ENCODE peak calls at places on chromosomes 1 and 21, in seven cellular contexts. Y is PC-3, Q is OCI-LY7, R is hepatocyte, D is HCT116, G is MM.1S, M is GM23338. Z is an unnamed sample. For H3K9me2, the result is how much of the 10 kb centered on the place peaks cover.

GRCh38 chr1:169858467-169858866 is 35.2 kb downstream of the SCYL3 start:
- DNase-seq in Y (peak), Q (no peak), R (no peak), D (no peak), G (no peak), M (no peak), Z (no peak)

GRCh38 chr1:17128361-17128760 is 9.1 kb upstream of the PADI2 start:
- DNase-seq in Y (peak), Q (peak), R (no peak), D (peak), G (no peak), M (peak), Z (peak)

GRCh38 chr1:11337536-11338350 is 64.7 kb downstream of the UBIAD1 start:
- DNase-seq in Y (peak), Q (peak), R (peak), D (peak), G (peak), M (peak), Z (peak)

GRCh38 chr1:187626056-187626455 is 797.3 kb downstream of the PLA2G4A start:
- DNase-seq in Y (no peak), Q (no peak), R (peak), D (no peak), G (no peak), M (no peak), Z (no peak)

GRCh38 chr1:210588357-210588756 is 259.7 kb downstream of the HHAT start:
- DNase-seq in Y (no peak), Q (no peak), R (no peak), D (no peak), G (no peak), M (no peak), Z (no peak)

GRCh38 chr1:61215676-61216289 is 133.4 kb downstream of the NFIA start:
- DNase-seq in Y (no peak), Q (no peak), R (no peak), D (no peak), G (no peak), M (no peak), Z (no peak)

GRCh38 chr1:119870917-119871486 is 25.3 kb downstream of the ADAM30 start:
- DNase-seq in Y (peak), Q (peak), R (peak), D (peak), G (peak), M (peak), Z (peak)

GRCh38 chr1:245663841-245664240 is 509.1 kb downstream of the KIF26B start:
- DNase-seq in Y (no peak), Q (no peak), R (no peak), D (no peak), G (no peak), M (no peak), Z (no peak)

GRCh38 chr1:9653195-9653782 is 1.8 kb downstream of the PIK3CD start:
- DNase-seq in Y (no peak), Q (peak), R (no peak), D (no peak), G (no peak), M (no peak), Z (no peak)

GRCh38 chr1:20823879-20824278 is 36.8 kb upstream of the HP1BP3 start:
- DNase-seq in Y (no peak), Q (no peak), R (no peak), D (no peak), G (no peak), M (no peak), Z (no peak)

GRCh38 chr1:149978547-149979023 is 31.9 kb downstream of the OTUD7B start:
- DNase-seq in Y (peak), Q (no peak), R (peak), D (no peak), G (no peak), M (no peak), Z (peak)

GRCh38 chr1:102879439-102879993 is 228.8 kb downstream of the COL11A1 start:
- DNase-seq in Y (peak), Q (no peak), R (no peak), D (peak), G (no peak), M (no peak), Z (peak)

GRCh38 chr1:213374369-213374768 is 323.3 kb downstream of the RPS6KC1 start:
- DNase-seq in Y (peak), Q (peak), R (peak), D (peak), G (peak), M (peak), Z (no peak)

GRCh38 chr1:159823401-159823800 is 3.3 kb upstream of the SLAMF8 start:
- DNase-seq in Y (no peak), Q (no peak), R (no peak), D (no peak), G (no peak), M (no peak), Z (no peak)

GRCh38 chr1:101122452-101123166 is 97.0 kb upstream of the DPH5 start:
- DNase-seq in Y (no peak), Q (no peak), R (no peak), D (no peak), G (peak), M (no peak), Z (no peak)

GRCh38 chr1:1521331-1521730 is 9.4 kb downstream of the ATAD3A start:
- DNase-seq in Y (no peak), Q (no peak), R (no peak), D (no peak), G (no peak), M (no peak), Z (no peak)

GRCh38 chr1:37325010-37325409 is 149.4 kb upstream of the ZC3H12A start:
- DNase-seq in Y (no peak), Q (no peak), R (no peak), D (no peak), G (no peak), M (no peak), Z (no peak)

GRCh38 chr1:235652364-235652763 is 2.8 kb upstream of the GNG4 start:
- DNase-seq in Y (no peak), Q (no peak), R (no peak), D (no peak), G (no peak), M (no peak), Z (no peak)

GRCh38 chr1:95246511-95246910 is 12.5 kb downstream of the RWDD3 start:
- DNase-seq in Y (no peak), Q (no peak), R (no peak), D (no peak), G (no peak), M (peak), Z (no peak)

GRCh38 chr1:11227106-11228077 is 35.0 kb downstream of the MTOR start:
- DNase-seq in Y (no peak), Q (peak), R (no peak), D (no peak), G (peak), M (no peak), Z (no peak)

GRCh38 chr1:22096036-22096435 is 43.5 kb downstream of the CDC42 start:
- DNase-seq in Y (peak), Q (no peak), R (no peak), D (no peak), G (no peak), M (no peak), Z (no peak)

GRCh38 chr1:63662056-63662836 is 69.0 kb downstream of the PGM1 start:
- DNase-seq in Y (peak), Q (no peak), R (no peak), D (peak), G (no peak), M (no peak), Z (peak)

GRCh38 chr1:172895050-172895460 is 155.7 kb downstream of the TNFSF18 start:
- DNase-seq in Y (peak), Q (peak), R (no peak), D (no peak), G (peak), M (peak), Z (no peak)

GRCh38 chr1:156540955-156541354 is 31.4 kb downstream of the IQGAP3 start:
- DNase-seq in Y (no peak), Q (no peak), R (no peak), D (no peak), G (no peak), M (no peak), Z (no peak)

GRCh38 chr1:236297161-236297560 is 15.4 kb upstream of the ERO1B start:
- DNase-seq in Y (no peak), Q (no peak), R (no peak), D (no peak), G (no peak), M (no peak), Z (no peak)

GRCh38 chr1:81801032-81801833 is 499 bp downstream of the ADGRL2 start:
- DNase-seq in Y (peak), Q (no peak), R (peak), D (no peak), G (peak), M (peak), Z (peak)

GRCh38 chr1:87404306-87404705 is 75.6 kb downstream of the LMO4 start:
- DNase-seq in Y (peak), Q (no peak), R (no peak), D (no peak), G (no peak), M (no peak), Z (no peak)

GRCh38 chr1:225448146-225448805 is 20.4 kb upstream of the LBR start:
- DNase-seq in Y (no peak), Q (no peak), R (no peak), D (no peak), G (no peak), M (no peak), Z (no peak)

GRCh38 chr1:174036798-174037197 is 14.6 kb upstream of the RC3H1 start:
- DNase-seq in Y (no peak), Q (no peak), R (no peak), D (no peak), G (no peak), M (no peak), Z (no peak)

GRCh38 chr1:161242313-161242712 is 4.3 kb upstream of the NR1I3 start:
- DNase-seq in Y (peak), Q (no peak), R (no peak), D (no peak), G (no peak), M (no peak), Z (no peak)

GRCh38 chr1:206484901-206485300 is 14.6 kb downstream of the IKBKE start:
- DNase-seq in Y (no peak), Q (no peak), R (no peak), D (no peak), G (no peak), M (no peak), Z (no peak)

GRCh38 chr1:206490643-206491421 is 16.5 kb upstream of the RASSF5 start:
- DNase-seq in Y (no peak), Q (no peak), R (no peak), D (no peak), G (no peak), M (no peak), Z (no peak)

GRCh38 chr1:206489980-206490534 is 17.3 kb upstream of the RASSF5 start:
- DNase-seq in Y (peak), Q (peak), R (peak), D (no peak), G (peak), M (peak), Z (peak)

GRCh38 chr1:206486995-206487788 is 16.9 kb downstream of the IKBKE start:
- DNase-seq in Y (no peak), Q (no peak), R (no peak), D (no peak), G (no peak), M (no peak), Z (no peak)

GRCh38 chr1:206487970-206488369 is 17.7 kb downstream of the IKBKE start:
- DNase-seq in Y (no peak), Q (no peak), R (no peak), D (no peak), G (no peak), M (no peak), Z (no peak)
- H3K4me3 ChIP-seq in Y (no peak), Q (no peak), R (no peak), D (no peak), G (no peak), M (no peak), Z (no peak)

GRCh38 chr1:232641507-232641906 is 11.6 kb upstream of the SIPA1L2 start:
- DNase-seq in Y (no peak), Q (no peak), R (no peak), D (no peak), G (no peak), M (no peak), Z (no peak)

GRCh38 chr1:232648316-232648715 is 18.4 kb upstream of the SIPA1L2 start:
- DNase-seq in Y (peak), Q (no peak), R (peak), D (no peak), G (no peak), M (no peak), Z (no peak)

GRCh38 chr1:232644209-232644608 is 14.3 kb upstream of the SIPA1L2 start:
- DNase-seq in Y (no peak), Q (no peak), R (no peak), D (no peak), G (no peak), M (no peak), Z (no peak)

GRCh38 chr1:232643227-232643626 is 13.3 kb upstream of the SIPA1L2 start:
- DNase-seq in Y (peak), Q (no peak), R (no peak), D (no peak), G (no peak), M (no peak), Z (no peak)
- TF ChIP-seq CTCF in Y (peak), Q (no peak), R (no peak), D (no peak), G (no peak), M (peak), Z (no peak)

GRCh38 chr1:44568128-44568900 is 106.0 kb downstream of the TMEM53 start:
- DNase-seq in Y (peak), Q (no peak), R (no peak), D (no peak), G (no peak), M (no peak), Z (peak)
- H3K9me2 ChIP-seq in Y (under half), Q (under half), R (under half), D (under half), G (under half), M (under half), Z (under half)

GRCh38 chr21:45041984-45042663 is 32.3 kb upstream of the ADARB1 start:
- DNase-seq in Y (no peak), Q (no peak), R (no peak), D (no peak), G (no peak), M (no peak), Z (no peak)
- H3K4me3 ChIP-seq in Y (no peak), Q (no peak), R (no peak), D (no peak), G (no peak), M (no peak), Z (no peak)

DNA sequence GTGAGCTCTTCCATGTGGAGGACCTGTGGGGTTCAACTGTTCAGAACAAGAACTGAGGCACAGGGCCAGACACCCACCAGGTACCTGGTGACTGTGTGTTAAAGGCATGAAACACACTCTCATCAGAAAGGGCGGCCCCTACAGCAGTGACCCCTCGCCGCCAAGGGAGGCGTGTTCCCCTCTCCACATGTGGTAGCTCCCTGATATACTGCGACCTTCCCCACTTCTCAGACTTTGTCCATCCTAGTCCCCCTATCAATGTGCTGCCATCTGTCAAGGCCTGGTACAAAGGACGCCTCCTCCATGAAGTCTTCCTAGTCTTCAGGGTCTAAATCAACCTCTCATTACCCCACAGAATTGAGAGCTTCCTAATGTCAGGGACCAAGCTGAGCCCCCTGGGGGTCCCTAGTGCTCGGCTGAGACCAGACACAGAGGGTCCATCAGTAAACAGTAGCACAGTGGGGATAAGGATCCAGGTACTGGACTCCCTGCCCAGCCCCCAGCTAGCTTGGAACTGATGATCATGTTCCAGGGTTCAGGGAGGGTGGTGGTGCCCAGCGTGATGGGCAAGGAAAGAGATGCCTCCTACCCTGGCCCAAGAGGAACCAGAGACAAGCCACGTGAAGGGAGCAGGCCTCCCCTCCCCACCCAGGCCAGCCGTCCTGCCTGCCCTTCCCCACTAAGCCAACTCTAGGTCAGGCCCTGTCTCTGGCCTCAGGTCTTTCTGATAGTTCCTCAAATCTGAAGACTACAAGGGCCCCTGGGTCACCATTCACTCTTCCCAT is 10.3 kb downstream of the SDC3 start:
- DNase-seq in Y (no peak), Q (no peak), R (no peak), D (no peak), G (no peak), M (no peak), Z (no peak)
- TF ChIP-seq CTCF in Y (no peak), Q (no peak), R (no peak), D (no peak), G (no peak), M (no peak), Z (no peak)

GRCh38 chr1:23210351-23210785 is 6.9 kb downstream of the HTR1D start:
- DNase-seq in Y (peak), Q (peak), R (no peak), D (peak), G (no peak), M (peak), Z (no peak)
- H3K9me2 ChIP-seq in Y (under half), Q (under half), R (under half), D (under half), G (under half), M (under half), Z (under half)